ENCODE peak calls at places on chromosome 12, in seven cellular contexts. One of them, this sample, is unnamed.

GRCh38 chr12:95185834-95186233 is 31.4 kb downstream of the FGD6 start:
- DNase-seq in Peyer's patch: no peak
- DNase-seq in IMR-90: no peak
- DNase-seq in H1: no peak
- DNase-seq in sigmoid colon: no peak
- DNase-seq in A549: no peak
- DNase-seq in NB4: no peak
- DNase-seq in this sample: no peak

GRCh38 chr12:27973487-27973890 is 956 bp upstream of the PTHLH start:
- DNase-seq in Peyer's patch: no peak
- DNase-seq in IMR-90: peak; percentile 69
- DNase-seq in H1: no peak
- DNase-seq in sigmoid colon: no peak
- DNase-seq in A549: peak; percentile 47
- DNase-seq in NB4: no peak
- DNase-seq in this sample: no peak

GRCh38 chr12:64656429-64656828 is 46.1 kb downstream of the RASSF3 start:
- DNase-seq in Peyer's patch: no peak
- DNase-seq in IMR-90: no peak
- DNase-seq in H1: no peak
- DNase-seq in sigmoid colon: no peak
- DNase-seq in A549: no peak
- DNase-seq in NB4: no peak
- DNase-seq in this sample: peak; percentile 8

GRCh38 chr12:65748332-65748731 is 76.0 kb upstream of the HMGA2 start:
- DNase-seq in Peyer's patch: no peak
- DNase-seq in IMR-90: no peak
- DNase-seq in H1: no peak
- DNase-seq in sigmoid colon: no peak
- DNase-seq in A549: no peak
- DNase-seq in NB4: no peak
- DNase-seq in this sample: no peak

GRCh38 chr12:112419269-112420133 is 754 bp downstream of the PTPN11 start:
- DNase-seq in Peyer's patch: peak; percentile 33
- DNase-seq in IMR-90: peak; percentile 82
- DNase-seq in H1: no peak
- DNase-seq in sigmoid colon: peak; percentile 89
- DNase-seq in A549: peak; percentile 79
- DNase-seq in NB4: no peak
- DNase-seq in this sample: peak; percentile 84

GRCh38 chr12:54988402-54989054 is 4.0 kb upstream of the TESPA1 start:
- DNase-seq in Peyer's patch: peak; percentile 41
- DNase-seq in IMR-90: peak; percentile 15
- DNase-seq in H1: no peak
- DNase-seq in sigmoid colon: peak; percentile 88
- DNase-seq in A549: no peak
- DNase-seq in NB4: no peak
- DNase-seq in this sample: peak; percentile 93

GRCh38 chr12:1882850-1883470 is 35.5 kb downstream of the CACNA2D4 start:
- DNase-seq in Peyer's patch: no peak
- DNase-seq in IMR-90: no peak
- DNase-seq in H1: no peak
- DNase-seq in sigmoid colon: no peak
- DNase-seq in A549: no peak
- DNase-seq in NB4: peak; percentile 68
- DNase-seq in this sample: no peak

GRCh38 chr12:78361683-78362082 is 502.9 kb upstream of the SYT1 start:
- DNase-seq in Peyer's patch: no peak
- DNase-seq in IMR-90: no peak
- DNase-seq in H1: no peak
- DNase-seq in sigmoid colon: no peak
- DNase-seq in A549: no peak
- DNase-seq in NB4: no peak
- DNase-seq in this sample: no peak

GRCh38 chr12:82097438-82097837 is 260.7 kb downstream of the CCDC59 start:
- DNase-seq in Peyer's patch: no peak
- DNase-seq in IMR-90: no peak
- DNase-seq in H1: no peak
- DNase-seq in sigmoid colon: no peak
- DNase-seq in A549: no peak
- DNase-seq in NB4: no peak
- DNase-seq in this sample: no peak

GRCh38 chr12:113048716-113049127 is 7.8 kb upstream of the DTX1 start:
- DNase-seq in Peyer's patch: peak; percentile 76
- DNase-seq in IMR-90: peak; percentile 51
- DNase-seq in H1: no peak
- DNase-seq in sigmoid colon: no peak
- DNase-seq in A549: peak; percentile 73
- DNase-seq in NB4: peak; percentile 79
- DNase-seq in this sample: peak; percentile 56

GRCh38 chr12:53252349-53252916 is 15.7 kb upstream of the ESPL1 start:
- DNase-seq in Peyer's patch: no peak
- DNase-seq in IMR-90: no peak
- DNase-seq in H1: no peak
- DNase-seq in sigmoid colon: peak; percentile 71
- DNase-seq in A549: no peak
- DNase-seq in NB4: no peak
- DNase-seq in this sample: peak; percentile 64

GRCh38 chr12:9673404-9674225 is 4.1 kb downstream of the CLEC2D start:
- DNase-seq in Peyer's patch: peak; percentile 59
- DNase-seq in IMR-90: peak; percentile 92
- DNase-seq in H1: no peak
- DNase-seq in sigmoid colon: peak; percentile 64
- DNase-seq in A549: peak; percentile 53
- DNase-seq in NB4: peak; percentile 62
- DNase-seq in this sample: peak; percentile 47

GRCh38 chr12:50187084-50187900 is 20.1 kb upstream of the CERS5 start:
- DNase-seq in Peyer's patch: no peak
- DNase-seq in IMR-90: peak; percentile 94
- DNase-seq in H1: no peak
- DNase-seq in sigmoid colon: no peak
- DNase-seq in A549: no peak
- DNase-seq in NB4: no peak
- DNase-seq in this sample: no peak

GRCh38 chr12:18723752-18724151 is 14.1 kb downstream of the PLCZ1 start:
- DNase-seq in Peyer's patch: no peak
- DNase-seq in IMR-90: peak; percentile 93
- DNase-seq in H1: no peak
- DNase-seq in sigmoid colon: no peak
- DNase-seq in A549: peak; percentile 55
- DNase-seq in NB4: peak; percentile 58
- DNase-seq in this sample: no peak

GRCh38 chr12:21823581-21823980 is 49.1 kb upstream of the KCNJ8 start:
- DNase-seq in Peyer's patch: no peak
- DNase-seq in IMR-90: no peak
- DNase-seq in H1: no peak
- DNase-seq in sigmoid colon: peak; percentile 69
- DNase-seq in A549: no peak
- DNase-seq in NB4: no peak
- DNase-seq in this sample: no peak

GRCh38 chr12:106290666-106291065 is 11.9 kb upstream of the TCP11L2 start:
- DNase-seq in Peyer's patch: no peak
- DNase-seq in IMR-90: no peak
- DNase-seq in H1: no peak
- DNase-seq in sigmoid colon: no peak
- DNase-seq in A549: no peak
- DNase-seq in NB4: no peak
- DNase-seq in this sample: no peak

GRCh38 chr12:6606331-6607131 is 648 bp downstream of the CHD4 start:
- DNase-seq in Peyer's patch: peak; percentile 87
- DNase-seq in IMR-90: peak; percentile 23
- DNase-seq in H1: no peak
- DNase-seq in sigmoid colon: peak; percentile 89
- DNase-seq in A549: peak; percentile 40
- DNase-seq in NB4: peak; percentile 78
- DNase-seq in this sample: peak; percentile 77

GRCh38 chr12:19683178-19683927 is 244.1 kb downstream of the AEBP2 start:
- DNase-seq in Peyer's patch: no peak
- DNase-seq in IMR-90: peak; percentile 73
- DNase-seq in H1: no peak
- DNase-seq in sigmoid colon: no peak
- DNase-seq in A549: peak; percentile 46
- DNase-seq in NB4: no peak
- DNase-seq in this sample: no peak

DNA sequence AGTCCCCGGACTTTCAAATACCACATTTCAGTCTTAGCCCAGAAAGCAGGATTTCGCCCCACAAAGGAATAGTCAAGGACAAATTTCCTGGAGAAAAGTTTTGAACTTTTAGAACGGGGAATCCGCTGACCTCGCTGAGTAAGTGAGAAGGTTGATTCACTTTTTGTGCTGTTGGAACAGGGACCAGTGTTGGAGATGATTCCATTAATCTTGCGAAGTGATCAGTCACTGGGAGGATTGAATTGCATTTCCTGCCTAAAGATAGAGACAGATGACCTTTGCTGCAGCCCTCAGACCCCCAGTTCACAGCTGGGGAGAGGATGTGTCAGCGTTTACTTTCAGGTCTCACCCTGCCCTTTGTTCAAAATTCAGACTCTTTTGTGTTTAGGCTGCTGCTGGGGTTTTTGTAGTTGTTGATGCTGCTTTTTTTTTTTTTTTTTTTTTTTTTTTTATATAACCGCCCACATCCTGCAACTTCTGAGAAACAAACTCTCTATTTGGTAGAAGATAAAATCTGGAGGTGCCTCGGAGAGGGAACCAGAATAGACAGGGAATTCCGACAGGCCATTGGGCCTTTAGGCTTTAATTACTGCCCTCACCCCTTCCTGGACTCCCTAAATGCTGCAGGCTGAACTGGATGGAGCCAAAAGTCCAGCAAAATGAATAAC is 9.8 kb upstream of the KDM2B start:
- DNase-seq in Peyer's patch: peak; percentile 46
- DNase-seq in IMR-90: peak; percentile 69
- DNase-seq in H1: no peak
- DNase-seq in sigmoid colon: no peak
- DNase-seq in A549: no peak
- DNase-seq in NB4: peak; percentile 39
- DNase-seq in this sample: no peak
- TF ChIP-seq POLR2A in Peyer's patch: peak; percentile 16
- TF ChIP-seq POLR2A in IMR-90: no peak
- TF ChIP-seq POLR2A in H1: no peak
- TF ChIP-seq POLR2A in sigmoid colon: no peak
- TF ChIP-seq POLR2A in A549: no peak
- TF ChIP-seq POLR2A in NB4: no peak
- TF ChIP-seq POLR2A in this sample: no peak

GRCh38 chr12:129331356-129332085 is 478.2 kb downstream of the GLT1D1 start:
- DNase-seq in Peyer's patch: no peak
- DNase-seq in IMR-90: no peak
- DNase-seq in H1: no peak
- DNase-seq in sigmoid colon: no peak
- DNase-seq in A549: no peak
- DNase-seq in NB4: no peak
- DNase-seq in this sample: no peak

GRCh38 chr12:129325566-129325965 is 472.3 kb downstream of the GLT1D1 start:
- DNase-seq in Peyer's patch: no peak
- DNase-seq in IMR-90: no peak
- DNase-seq in H1: no peak
- DNase-seq in sigmoid colon: no peak
- DNase-seq in A549: no peak
- DNase-seq in NB4: no peak
- DNase-seq in this sample: no peak
- TF ChIP-seq POLR2A in Peyer's patch: no peak
- TF ChIP-seq POLR2A in IMR-90: no peak
- TF ChIP-seq POLR2A in H1: no peak
- TF ChIP-seq POLR2A in sigmoid colon: no peak
- TF ChIP-seq POLR2A in A549: no peak
- TF ChIP-seq POLR2A in NB4: no peak
- TF ChIP-seq POLR2A in this sample: no peak

GRCh38 chr12:121536929-121537813 is 43.7 kb downstream of the KDM2B start:
- DNase-seq in Peyer's patch: peak; percentile 93
- DNase-seq in IMR-90: peak; percentile 77
- DNase-seq in H1: no peak
- DNase-seq in sigmoid colon: peak; percentile 95
- DNase-seq in A549: peak; percentile 76
- DNase-seq in NB4: peak; percentile 99
- DNase-seq in this sample: peak; percentile 40
- TF ChIP-seq POLR2A in Peyer's patch: peak; percentile 31
- TF ChIP-seq POLR2A in IMR-90: no peak
- TF ChIP-seq POLR2A in H1: no peak
- TF ChIP-seq POLR2A in sigmoid colon: peak; percentile 41
- TF ChIP-seq POLR2A in A549: peak; percentile 64
- TF ChIP-seq POLR2A in NB4: peak; percentile 82
- TF ChIP-seq POLR2A in this sample: no peak

DNA sequence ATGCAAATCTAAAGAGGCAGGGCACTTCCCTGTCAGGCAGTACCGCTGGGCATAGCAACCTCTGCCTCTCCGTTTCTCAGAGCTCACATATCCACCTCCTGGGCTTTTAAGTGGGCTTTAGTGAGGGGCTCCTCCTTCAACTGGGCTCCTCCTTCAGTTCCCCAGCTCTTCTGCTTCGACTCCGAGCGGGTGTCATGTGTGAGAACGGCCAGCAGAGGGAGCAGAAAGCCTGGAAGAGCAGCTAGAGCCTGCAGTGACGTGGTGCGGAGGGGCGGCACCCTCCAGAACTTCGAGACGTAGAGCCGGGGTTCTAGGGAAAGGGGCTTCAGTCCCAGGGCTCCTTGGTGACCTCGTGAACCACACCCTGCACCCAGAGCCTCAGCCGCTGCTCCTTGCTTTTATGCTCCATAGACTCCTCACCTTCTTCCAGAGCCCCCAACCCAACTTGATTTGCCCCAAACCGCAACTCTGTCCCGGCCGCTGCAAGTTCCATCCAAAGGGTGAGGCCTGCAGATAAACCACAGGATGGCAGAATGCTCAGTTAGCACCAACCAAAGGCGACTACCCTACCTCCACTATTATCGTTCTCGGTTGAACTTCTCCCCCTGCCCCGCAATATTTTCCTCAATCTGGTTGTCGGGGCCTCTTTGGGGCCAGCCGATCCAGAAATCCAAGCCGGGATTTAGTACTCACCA is 383 bp upstream of the GLI1 start:
- DNase-seq in Peyer's patch: peak; percentile 92
- DNase-seq in IMR-90: peak; percentile 96
- DNase-seq in H1: peak; percentile 98
- DNase-seq in sigmoid colon: peak; percentile 96
- DNase-seq in A549: peak; percentile 98
- DNase-seq in NB4: peak; percentile 96
- DNase-seq in this sample: peak; percentile 96
- TF ChIP-seq POLR2A in Peyer's patch: no peak
- TF ChIP-seq POLR2A in IMR-90: peak; percentile 62
- TF ChIP-seq POLR2A in H1: peak; percentile 87
- TF ChIP-seq POLR2A in sigmoid colon: no peak
- TF ChIP-seq POLR2A in A549: peak; percentile 53
- TF ChIP-seq POLR2A in NB4: no peak
- TF ChIP-seq POLR2A in this sample: no peak

This sample was measured in erythroblast.